ENCODE peak calls at places on chromosomes 16 and 17, in nine cellular contexts. One of them, this sample, is unnamed.

GRCh38 chr16:81852347-81852746 is 73.3 kb downstream of the PLCG2 start:
- DNase-seq in activated T-cell treated with anti-CD3 and anti-CD28 coated beads, Interleukin-2, amount 50 U/mL, for 4 hours: no peak
- DNase-seq in C1 segment of cervical spinal cord: no peak
- DNase-seq in T-helper 1 cell: no peak
- DNase-seq in neural progenitor cell: no peak
- DNase-seq in fibroblast of mammary gland: no peak
- DNase-seq in left ventricle myocardium inferior: no peak
- DNase-seq in SJSA1: no peak
- DNase-seq in adipocyte: no peak
- DNase-seq in this sample: no peak

GRCh38 chr16:27639588-27640276 is 89.8 kb downstream of the KATNIP start:
- DNase-seq in activated T-cell treated with anti-CD3 and anti-CD28 coated beads, Interleukin-2, amount 50 U/mL, for 4 hours: no peak
- DNase-seq in C1 segment of cervical spinal cord: no peak
- DNase-seq in T-helper 1 cell: no peak
- DNase-seq in neural progenitor cell: peak; percentile 67
- DNase-seq in fibroblast of mammary gland: peak; percentile 63
- DNase-seq in left ventricle myocardium inferior: no peak
- DNase-seq in SJSA1: peak; percentile 38
- DNase-seq in adipocyte: peak; percentile 65
- DNase-seq in this sample: no peak

GRCh38 chr16:73016488-73016830 is 31.5 kb downstream of the ZFHX3 start:
- DNase-seq in activated T-cell treated with anti-CD3 and anti-CD28 coated beads, Interleukin-2, amount 50 U/mL, for 4 hours: no peak
- DNase-seq in C1 segment of cervical spinal cord: no peak
- DNase-seq in T-helper 1 cell: no peak
- DNase-seq in neural progenitor cell: no peak
- DNase-seq in fibroblast of mammary gland: no peak
- DNase-seq in left ventricle myocardium inferior: no peak
- DNase-seq in SJSA1: no peak
- DNase-seq in adipocyte: no peak
- DNase-seq in this sample: no peak

GRCh38 chr16:71359431-71359830 is 908 bp downstream of the CALB2 start:
- DNase-seq in activated T-cell treated with anti-CD3 and anti-CD28 coated beads, Interleukin-2, amount 50 U/mL, for 4 hours: no peak
- DNase-seq in C1 segment of cervical spinal cord: no peak
- DNase-seq in T-helper 1 cell: no peak
- DNase-seq in neural progenitor cell: no peak
- DNase-seq in fibroblast of mammary gland: no peak
- DNase-seq in left ventricle myocardium inferior: no peak
- DNase-seq in SJSA1: peak; percentile 81
- DNase-seq in adipocyte: no peak
- DNase-seq in this sample: no peak

GRCh38 chr17:41352597-41353366 is 2.2 kb upstream of the KRT33A start:
- DNase-seq in activated T-cell treated with anti-CD3 and anti-CD28 coated beads, Interleukin-2, amount 50 U/mL, for 4 hours: no peak
- DNase-seq in C1 segment of cervical spinal cord: no peak
- DNase-seq in T-helper 1 cell: no peak
- DNase-seq in neural progenitor cell: no peak
- DNase-seq in fibroblast of mammary gland: peak; percentile 12
- DNase-seq in left ventricle myocardium inferior: no peak
- DNase-seq in SJSA1: no peak
- DNase-seq in adipocyte: no peak
- DNase-seq in this sample: no peak

GRCh38 chr17:57092171-57092570 is 7.1 kb downstream of the AKAP1 start:
- DNase-seq in activated T-cell treated with anti-CD3 and anti-CD28 coated beads, Interleukin-2, amount 50 U/mL, for 4 hours: no peak
- DNase-seq in C1 segment of cervical spinal cord: no peak
- DNase-seq in T-helper 1 cell: no peak
- DNase-seq in neural progenitor cell: no peak
- DNase-seq in fibroblast of mammary gland: peak; percentile 57
- DNase-seq in left ventricle myocardium inferior: no peak
- DNase-seq in SJSA1: no peak
- DNase-seq in adipocyte: peak; percentile 79
- DNase-seq in this sample: no peak

GRCh38 chr17:61247438-61247837 is 152.2 kb upstream of the TBX2 start:
- DNase-seq in activated T-cell treated with anti-CD3 and anti-CD28 coated beads, Interleukin-2, amount 50 U/mL, for 4 hours: no peak
- DNase-seq in C1 segment of cervical spinal cord: no peak
- DNase-seq in T-helper 1 cell: no peak
- DNase-seq in neural progenitor cell: no peak
- DNase-seq in fibroblast of mammary gland: peak; percentile 95
- DNase-seq in left ventricle myocardium inferior: no peak
- DNase-seq in SJSA1: peak; percentile 76
- DNase-seq in adipocyte: peak; percentile 69
- DNase-seq in this sample: no peak

GRCh38 chr16:88798772-88799455 is 4.7 kb upstream of the CDT1 start:
- DNase-seq in activated T-cell treated with anti-CD3 and anti-CD28 coated beads, Interleukin-2, amount 50 U/mL, for 4 hours: no peak
- DNase-seq in C1 segment of cervical spinal cord: no peak
- DNase-seq in T-helper 1 cell: no peak
- DNase-seq in neural progenitor cell: no peak
- DNase-seq in fibroblast of mammary gland: no peak
- DNase-seq in left ventricle myocardium inferior: no peak
- DNase-seq in SJSA1: no peak
- DNase-seq in adipocyte: no peak
- DNase-seq in this sample: no peak

GRCh38 chr16:47905771-47906170 is 250.0 kb downstream of the ABCC12 start:
- DNase-seq in activated T-cell treated with anti-CD3 and anti-CD28 coated beads, Interleukin-2, amount 50 U/mL, for 4 hours: no peak
- DNase-seq in C1 segment of cervical spinal cord: no peak
- DNase-seq in T-helper 1 cell: no peak
- DNase-seq in neural progenitor cell: no peak
- DNase-seq in fibroblast of mammary gland: peak; percentile 8
- DNase-seq in left ventricle myocardium inferior: no peak
- DNase-seq in SJSA1: no peak
- DNase-seq in adipocyte: peak; percentile 25
- DNase-seq in this sample: no peak

GRCh38 chr17:40696651-40697072 is 6.9 kb downstream of the KRT24 start:
- DNase-seq in activated T-cell treated with anti-CD3 and anti-CD28 coated beads, Interleukin-2, amount 50 U/mL, for 4 hours: no peak
- DNase-seq in C1 segment of cervical spinal cord: no peak
- DNase-seq in T-helper 1 cell: no peak
- DNase-seq in neural progenitor cell: no peak
- DNase-seq in fibroblast of mammary gland: no peak
- DNase-seq in left ventricle myocardium inferior: no peak
- DNase-seq in SJSA1: no peak
- DNase-seq in adipocyte: no peak
- DNase-seq in this sample: no peak

GRCh38 chr17:5019475-5019956 is 15.7 kb downstream of the SLC52A1 start:
- DNase-seq in activated T-cell treated with anti-CD3 and anti-CD28 coated beads, Interleukin-2, amount 50 U/mL, for 4 hours: peak; percentile 32
- DNase-seq in C1 segment of cervical spinal cord: no peak
- DNase-seq in T-helper 1 cell: no peak
- DNase-seq in neural progenitor cell: peak; percentile 25
- DNase-seq in fibroblast of mammary gland: peak; percentile 29
- DNase-seq in left ventricle myocardium inferior: no peak
- DNase-seq in SJSA1: peak; percentile 12
- DNase-seq in adipocyte: no peak
- DNase-seq in this sample: no peak

GRCh38 chr16:48829361-48829760 is 219.4 kb upstream of the N4BP1 start:
- DNase-seq in activated T-cell treated with anti-CD3 and anti-CD28 coated beads, Interleukin-2, amount 50 U/mL, for 4 hours: no peak
- DNase-seq in C1 segment of cervical spinal cord: no peak
- DNase-seq in T-helper 1 cell: no peak
- DNase-seq in neural progenitor cell: no peak
- DNase-seq in fibroblast of mammary gland: no peak
- DNase-seq in left ventricle myocardium inferior: no peak
- DNase-seq in SJSA1: no peak
- DNase-seq in adipocyte: no peak
- DNase-seq in this sample: no peak

GRCh38 chr17:44279586-44280344 is 11.8 kb upstream of the SLC4A1 start:
- DNase-seq in activated T-cell treated with anti-CD3 and anti-CD28 coated beads, Interleukin-2, amount 50 U/mL, for 4 hours: no peak
- DNase-seq in C1 segment of cervical spinal cord: peak; percentile 36
- DNase-seq in T-helper 1 cell: no peak
- DNase-seq in neural progenitor cell: no peak
- DNase-seq in fibroblast of mammary gland: peak; percentile 88
- DNase-seq in left ventricle myocardium inferior: peak; percentile 78
- DNase-seq in SJSA1: peak; percentile 40
- DNase-seq in adipocyte: peak; percentile 19
- DNase-seq in this sample: no peak

GRCh38 chr17:74637912-74638311 is 14.4 kb upstream of the CD300E start:
- DNase-seq in activated T-cell treated with anti-CD3 and anti-CD28 coated beads, Interleukin-2, amount 50 U/mL, for 4 hours: no peak
- DNase-seq in C1 segment of cervical spinal cord: no peak
- DNase-seq in T-helper 1 cell: no peak
- DNase-seq in neural progenitor cell: no peak
- DNase-seq in fibroblast of mammary gland: no peak
- DNase-seq in left ventricle myocardium inferior: no peak
- DNase-seq in SJSA1: no peak
- DNase-seq in adipocyte: no peak
- DNase-seq in this sample: no peak

GRCh38 chr16:19748389-19749110 is 30.5 kb downstream of the IQCK start:
- DNase-seq in activated T-cell treated with anti-CD3 and anti-CD28 coated beads, Interleukin-2, amount 50 U/mL, for 4 hours: no peak
- DNase-seq in C1 segment of cervical spinal cord: no peak
- DNase-seq in T-helper 1 cell: no peak
- DNase-seq in neural progenitor cell: no peak
- DNase-seq in fibroblast of mammary gland: no peak
- DNase-seq in left ventricle myocardium inferior: no peak
- DNase-seq in SJSA1: no peak
- DNase-seq in adipocyte: peak; percentile 7
- DNase-seq in this sample: no peak

GRCh38 chr16:48121276-48121675 is 34.5 kb downstream of the ABCC12 start:
- DNase-seq in activated T-cell treated with anti-CD3 and anti-CD28 coated beads, Interleukin-2, amount 50 U/mL, for 4 hours: no peak
- DNase-seq in C1 segment of cervical spinal cord: no peak
- DNase-seq in T-helper 1 cell: no peak
- DNase-seq in neural progenitor cell: no peak
- DNase-seq in fibroblast of mammary gland: no peak
- DNase-seq in left ventricle myocardium inferior: no peak
- DNase-seq in SJSA1: no peak
- DNase-seq in adipocyte: no peak
- DNase-seq in this sample: no peak

GRCh38 chr16:48383204-48383876 is 1.9 kb downstream of the SIAH1 start:
- DNase-seq in activated T-cell treated with anti-CD3 and anti-CD28 coated beads, Interleukin-2, amount 50 U/mL, for 4 hours: no peak
- DNase-seq in C1 segment of cervical spinal cord: no peak
- DNase-seq in T-helper 1 cell: no peak
- DNase-seq in neural progenitor cell: no peak
- DNase-seq in fibroblast of mammary gland: peak; percentile 67
- DNase-seq in left ventricle myocardium inferior: no peak
- DNase-seq in SJSA1: peak; percentile 8
- DNase-seq in adipocyte: peak; percentile 84
- DNase-seq in this sample: no peak

GRCh38 chr16:22123146-22123545 is 30.8 kb downstream of the VWA3A start:
- DNase-seq in activated T-cell treated with anti-CD3 and anti-CD28 coated beads, Interleukin-2, amount 50 U/mL, for 4 hours: no peak
- DNase-seq in C1 segment of cervical spinal cord: no peak
- DNase-seq in T-helper 1 cell: no peak
- DNase-seq in neural progenitor cell: peak; percentile 24
- DNase-seq in fibroblast of mammary gland: peak; percentile 10
- DNase-seq in left ventricle myocardium inferior: no peak
- DNase-seq in SJSA1: no peak
- DNase-seq in adipocyte: no peak
- DNase-seq in this sample: no peak

GRCh38 chr17:74116087-74116717 is 87.3 kb upstream of the RPL38 start:
- DNase-seq in activated T-cell treated with anti-CD3 and anti-CD28 coated beads, Interleukin-2, amount 50 U/mL, for 4 hours: no peak
- DNase-seq in C1 segment of cervical spinal cord: no peak
- DNase-seq in T-helper 1 cell: no peak
- DNase-seq in neural progenitor cell: no peak
- DNase-seq in fibroblast of mammary gland: no peak
- DNase-seq in left ventricle myocardium inferior: no peak
- DNase-seq in SJSA1: no peak
- DNase-seq in adipocyte: no peak
- DNase-seq in this sample: no peak

GRCh38 chr16:16096161-16096857 is 127.0 kb downstream of the ABCC6 start:
- DNase-seq in activated T-cell treated with anti-CD3 and anti-CD28 coated beads, Interleukin-2, amount 50 U/mL, for 4 hours: no peak
- DNase-seq in C1 segment of cervical spinal cord: no peak
- DNase-seq in T-helper 1 cell: no peak
- DNase-seq in neural progenitor cell: peak; percentile 18
- DNase-seq in fibroblast of mammary gland: peak; percentile 38
- DNase-seq in left ventricle myocardium inferior: peak; percentile 22
- DNase-seq in SJSA1: no peak
- DNase-seq in adipocyte: peak; percentile 74
- DNase-seq in this sample: no peak

GRCh38 chr17:81484195-81484979 is 28.2 kb downstream of the ACTG1 start:
- DNase-seq in activated T-cell treated with anti-CD3 and anti-CD28 coated beads, Interleukin-2, amount 50 U/mL, for 4 hours: peak; percentile 88
- DNase-seq in C1 segment of cervical spinal cord: peak; percentile 57
- DNase-seq in T-helper 1 cell: peak; percentile 68
- DNase-seq in neural progenitor cell: peak; percentile 96
- DNase-seq in fibroblast of mammary gland: peak; percentile 70
- DNase-seq in left ventricle myocardium inferior: peak; percentile 88
- DNase-seq in SJSA1: peak; percentile 96
- DNase-seq in adipocyte: peak; percentile 89
- DNase-seq in this sample: peak; percentile 95

GRCh38 chr17:80948961-80949450 is 42.6 kb upstream of the CHMP6 start:
- DNase-seq in activated T-cell treated with anti-CD3 and anti-CD28 coated beads, Interleukin-2, amount 50 U/mL, for 4 hours: no peak
- DNase-seq in C1 segment of cervical spinal cord: no peak
- DNase-seq in T-helper 1 cell: no peak
- DNase-seq in neural progenitor cell: no peak
- DNase-seq in fibroblast of mammary gland: no peak
- DNase-seq in left ventricle myocardium inferior: no peak
- DNase-seq in SJSA1: no peak
- DNase-seq in adipocyte: no peak
- DNase-seq in this sample: no peak

GRCh38 chr17:73292031-73292531 is 19.7 kb downstream of the CDC42EP4 start:
- DNase-seq in activated T-cell treated with anti-CD3 and anti-CD28 coated beads, Interleukin-2, amount 50 U/mL, for 4 hours: no peak
- DNase-seq in C1 segment of cervical spinal cord: peak; percentile 34
- DNase-seq in T-helper 1 cell: no peak
- DNase-seq in neural progenitor cell: no peak
- DNase-seq in fibroblast of mammary gland: peak; percentile 86
- DNase-seq in left ventricle myocardium inferior: peak; percentile 77
- DNase-seq in SJSA1: peak; percentile 87
- DNase-seq in adipocyte: peak; percentile 62
- DNase-seq in this sample: no peak

GRCh38 chr17:17315142-17315821 is 12.1 kb downstream of the NT5M start:
- DNase-seq in activated T-cell treated with anti-CD3 and anti-CD28 coated beads, Interleukin-2, amount 50 U/mL, for 4 hours: no peak
- DNase-seq in C1 segment of cervical spinal cord: no peak
- DNase-seq in T-helper 1 cell: no peak
- DNase-seq in neural progenitor cell: no peak
- DNase-seq in fibroblast of mammary gland: no peak
- DNase-seq in left ventricle myocardium inferior: no peak
- DNase-seq in SJSA1: no peak
- DNase-seq in adipocyte: no peak
- DNase-seq in this sample: no peak

GRCh38 chr16:26317885-26318284 is 626.1 kb downstream of the HS3ST4 start:
- DNase-seq in activated T-cell treated with anti-CD3 and anti-CD28 coated beads, Interleukin-2, amount 50 U/mL, for 4 hours: no peak
- DNase-seq in C1 segment of cervical spinal cord: no peak
- DNase-seq in T-helper 1 cell: no peak
- DNase-seq in neural progenitor cell: no peak
- DNase-seq in fibroblast of mammary gland: no peak
- DNase-seq in left ventricle myocardium inferior: no peak
- DNase-seq in SJSA1: no peak
- DNase-seq in adipocyte: no peak
- DNase-seq in this sample: no peak

GRCh38 chr16:27382187-27382855 is 19.7 kb upstream of the IL21R start:
- DNase-seq in activated T-cell treated with anti-CD3 and anti-CD28 coated beads, Interleukin-2, amount 50 U/mL, for 4 hours: no peak
- DNase-seq in C1 segment of cervical spinal cord: no peak
- DNase-seq in T-helper 1 cell: no peak
- DNase-seq in neural progenitor cell: no peak
- DNase-seq in fibroblast of mammary gland: no peak
- DNase-seq in left ventricle myocardium inferior: no peak
- DNase-seq in SJSA1: no peak
- DNase-seq in adipocyte: no peak
- DNase-seq in this sample: no peak

GRCh38 chr16:50215680-50216079 is 50.7 kb upstream of the ADCY7 start:
- DNase-seq in activated T-cell treated with anti-CD3 and anti-CD28 coated beads, Interleukin-2, amount 50 U/mL, for 4 hours: no peak
- DNase-seq in C1 segment of cervical spinal cord: no peak
- DNase-seq in T-helper 1 cell: no peak
- DNase-seq in neural progenitor cell: no peak
- DNase-seq in fibroblast of mammary gland: no peak
- DNase-seq in left ventricle myocardium inferior: no peak
- DNase-seq in SJSA1: no peak
- DNase-seq in adipocyte: no peak
- DNase-seq in this sample: no peak

GRCh38 chr16:84887207-84887606 is 67.4 kb downstream of the CRISPLD2 start:
- DNase-seq in activated T-cell treated with anti-CD3 and anti-CD28 coated beads, Interleukin-2, amount 50 U/mL, for 4 hours: no peak
- DNase-seq in C1 segment of cervical spinal cord: no peak
- DNase-seq in T-helper 1 cell: no peak
- DNase-seq in neural progenitor cell: no peak
- DNase-seq in fibroblast of mammary gland: no peak
- DNase-seq in left ventricle myocardium inferior: no peak
- DNase-seq in SJSA1: no peak
- DNase-seq in adipocyte: no peak
- DNase-seq in this sample: no peak

GRCh38 chr17:17940451-17940911 is 31.7 kb downstream of the TOM1L2 start:
- DNase-seq in activated T-cell treated with anti-CD3 and anti-CD28 coated beads, Interleukin-2, amount 50 U/mL, for 4 hours: no peak
- DNase-seq in C1 segment of cervical spinal cord: no peak
- DNase-seq in T-helper 1 cell: no peak
- DNase-seq in neural progenitor cell: no peak
- DNase-seq in fibroblast of mammary gland: peak; percentile 56
- DNase-seq in left ventricle myocardium inferior: no peak
- DNase-seq in SJSA1: peak; percentile 84
- DNase-seq in adipocyte: peak; percentile 74
- DNase-seq in this sample: no peak

GRCh38 chr16:88719267-88719932 is 13.1 kb downstream of the CTU2 start:
- DNase-seq in activated T-cell treated with anti-CD3 and anti-CD28 coated beads, Interleukin-2, amount 50 U/mL, for 4 hours: no peak
- DNase-seq in C1 segment of cervical spinal cord: peak; percentile 88
- DNase-seq in T-helper 1 cell: no peak
- DNase-seq in neural progenitor cell: no peak
- DNase-seq in fibroblast of mammary gland: no peak
- DNase-seq in left ventricle myocardium inferior: peak; percentile 57
- DNase-seq in SJSA1: no peak
- DNase-seq in adipocyte: no peak
- DNase-seq in this sample: no peak

GRCh38 chr17:39239640-39240314 is 14.0 kb upstream of the STAC2 start:
- DNase-seq in activated T-cell treated with anti-CD3 and anti-CD28 coated beads, Interleukin-2, amount 50 U/mL, for 4 hours: peak; percentile 58
- DNase-seq in C1 segment of cervical spinal cord: no peak
- DNase-seq in T-helper 1 cell: no peak
- DNase-seq in neural progenitor cell: peak; percentile 81
- DNase-seq in fibroblast of mammary gland: no peak
- DNase-seq in left ventricle myocardium inferior: no peak
- DNase-seq in SJSA1: no peak
- DNase-seq in adipocyte: peak; percentile 30
- DNase-seq in this sample: no peak

This sample was measured in type B pancreatic cell.